ENCODE peak calls at places on chromosomes 16 and 17, in ten cellular contexts. P is AG04450, C is A549, K is adrenal gland, E is thoracic aorta, Q is Peyer's patch, Z is IMR-90, O is endodermal cell, D is fibroblast of pulmonary artery, V is astrocyte of the spinal cord. J is an unnamed sample.

GRCh38 chr17:19744922-19745757 is 3.0 kb downstream of the ALDH3A1 start:
- DNase-seq in P (no peak), C (peak; percentile 75), K (peak; percentile 90), E (peak; percentile 73), Q (peak; percentile 95), Z (peak; percentile 55), O (peak; percentile 100), D (peak; percentile 75), V (peak; percentile 73), J (peak; percentile 35)

GRCh38 chr17:46865100-46865499 is 13.7 kb downstream of the WNT9B start:
- DNase-seq in P (peak; percentile 6), C (no peak), K (no peak), E (no peak), Q (no peak), Z (peak; percentile 38), O (peak; percentile 74), D (no peak), V (peak; percentile 28), J (no peak)

GRCh38 chr17:50443492-50444051 is 17.6 kb downstream of the ACSF2 start:
- DNase-seq in P (no peak), C (no peak), K (no peak), E (no peak), Q (peak; percentile 34), Z (peak; percentile 19), O (no peak), D (peak; percentile 27), V (no peak), J (no peak)

GRCh38 chr16:82630688-82631087 is 3.9 kb downstream of the CDH13 start:
- DNase-seq in P (no peak), C (no peak), K (no peak), E (no peak), Q (no peak), Z (peak; percentile 60), O (no peak), D (peak; percentile 62), V (peak; percentile 66), J (no peak)

GRCh38 chr17:80362428-80363119 is 52.4 kb upstream of the ENDOV start:
- DNase-seq in P (no peak), C (no peak), K (peak; percentile 79), E (no peak), Q (peak; percentile 14), Z (peak; percentile 83), O (no peak), D (peak; percentile 70), V (peak; percentile 21), J (no peak)

GRCh38 chr16:81198635-81199034 is 39.9 kb upstream of the BCO1 start:
- DNase-seq in P (no peak), C (no peak), K (no peak), E (no peak), Q (no peak), Z (no peak), O (no peak), D (peak; percentile 10), V (no peak), J (no peak)

GRCh38 chr16:47110939-47111338 is 32.8 kb downstream of the NETO2 start:
- DNase-seq in P (no peak), C (peak; percentile 21), K (no peak), E (no peak), Q (no peak), Z (no peak), O (no peak), D (peak; percentile 8), V (no peak), J (no peak)

GRCh38 chr17:45289316-45290268 is 27.2 kb downstream of the MAP3K14 start:
- DNase-seq in P (no peak), C (no peak), K (peak; percentile 61), E (no peak), Q (peak; percentile 50), Z (no peak), O (peak; percentile 48), D (no peak), V (no peak), J (no peak)

GRCh38 chr16:15690296-15690695 is 40.3 kb downstream of the NDE1 start:
- DNase-seq in P (no peak), C (no peak), K (no peak), E (peak; percentile 21), Q (no peak), Z (peak; percentile 61), O (no peak), D (no peak), V (peak; percentile 56), J (no peak)

GRCh38 chr16:85284138-85284897 is 172.0 kb upstream of the CIBAR2 start:
- DNase-seq in P (no peak), C (no peak), K (no peak), E (no peak), Q (no peak), Z (no peak), O (no peak), D (no peak), V (no peak), J (no peak)

GRCh38 chr17:79707931-79708891 is 22.5 kb upstream of the ENPP7 start:
- DNase-seq in P (no peak), C (peak; percentile 71), K (no peak), E (no peak), Q (peak; percentile 65), Z (peak; percentile 38), O (peak; percentile 92), D (peak; percentile 55), V (peak; percentile 30), J (peak; percentile 15)

GRCh38 chr17:72766761-72767356 is 325.6 kb downstream of the SLC39A11 start:
- DNase-seq in P (no peak), C (no peak), K (no peak), E (no peak), Q (no peak), Z (no peak), O (no peak), D (no peak), V (no peak), J (no peak)

GRCh38 chr17:72684405-72685020 is 408.0 kb downstream of the SLC39A11 start:
- DNase-seq in P (no peak), C (peak; percentile 59), K (no peak), E (no peak), Q (no peak), Z (no peak), O (no peak), D (no peak), V (no peak), J (no peak)

GRCh38 chr17:72056727-72057290 is 64.0 kb upstream of the SOX9 start:
- DNase-seq in P (no peak), C (no peak), K (no peak), E (no peak), Q (no peak), Z (no peak), O (peak; percentile 74), D (no peak), V (no peak), J (no peak)

GRCh38 chr16:69845181-69845580 is 83.0 kb downstream of the WWP2 start:
- DNase-seq in P (no peak), C (no peak), K (no peak), E (no peak), Q (no peak), Z (peak; percentile 45), O (no peak), D (no peak), V (no peak), J (no peak)

GRCh38 chr16:69847643-69848042 is 85.5 kb downstream of the WWP2 start:
- DNase-seq in P (no peak), C (no peak), K (no peak), E (no peak), Q (no peak), Z (no peak), O (no peak), D (no peak), V (no peak), J (no peak)

GRCh38 chr16:69851491-69852240 is 89.5 kb downstream of the WWP2 start:
- DNase-seq in P (no peak), C (no peak), K (no peak), E (no peak), Q (no peak), Z (peak; percentile 61), O (no peak), D (peak; percentile 16), V (no peak), J (no peak)

GRCh38 chr16:69852815-69853214 is 90.7 kb downstream of the WWP2 start:
- DNase-seq in P (no peak), C (no peak), K (no peak), E (no peak), Q (no peak), Z (no peak), O (no peak), D (no peak), V (no peak), J (no peak)

GRCh38 chr16:69848635-69849545 is 86.8 kb downstream of the WWP2 start:
- DNase-seq in P (peak; percentile 84), C (no peak), K (peak; percentile 96), E (peak; percentile 93), Q (peak; percentile 66), Z (peak; percentile 96), O (no peak), D (peak; percentile 92), V (peak; percentile 92), J (peak; percentile 74)
- TF ChIP-seq CTCF in P (no peak), C (no peak), K (peak; percentile 6), E (no peak), Q (no peak), Z (peak; percentile 23), O (peak; percentile 17), D (peak; percentile 14), V (peak; percentile 17), J (peak; percentile 20)

GRCh38 chr16:24541534-24541933 is 2.2 kb downstream of the RBBP6 start:
- DNase-seq in P (no peak), C (no peak), K (no peak), E (no peak), Q (no peak), Z (no peak), O (no peak), D (no peak), V (peak; percentile 20), J (no peak)
- H3K4me3 ChIP-seq in P (peak overlapping the region; percentile 92), C (peak overlapping the region; percentile 92), K (peak overlapping the region; percentile 71), E (peak overlapping the region; percentile 87), Q (peak overlapping the region; percentile 97), Z (peak overlapping the region; percentile 86), O (peak overlapping the region; percentile 100), D (peak overlapping the region; percentile 94), V (peak overlapping the region; percentile 89), J (peak overlapping the region; percentile 93)

GRCh38 chr17:51734462-51734861 is 424.1 kb downstream of the CA10 start:
- DNase-seq in P (no peak), C (no peak), K (no peak), E (no peak), Q (no peak), Z (no peak), O (peak; percentile 85), D (no peak), V (no peak), J (no peak)
- TF ChIP-seq CTCF in P (no peak), C (no peak), K (peak; percentile 29), E (peak; percentile 54), Q (no peak), Z (no peak), O (peak; percentile 88), D (peak; percentile 13), V (peak; percentile 30), J (peak; percentile 36)

DNA sequence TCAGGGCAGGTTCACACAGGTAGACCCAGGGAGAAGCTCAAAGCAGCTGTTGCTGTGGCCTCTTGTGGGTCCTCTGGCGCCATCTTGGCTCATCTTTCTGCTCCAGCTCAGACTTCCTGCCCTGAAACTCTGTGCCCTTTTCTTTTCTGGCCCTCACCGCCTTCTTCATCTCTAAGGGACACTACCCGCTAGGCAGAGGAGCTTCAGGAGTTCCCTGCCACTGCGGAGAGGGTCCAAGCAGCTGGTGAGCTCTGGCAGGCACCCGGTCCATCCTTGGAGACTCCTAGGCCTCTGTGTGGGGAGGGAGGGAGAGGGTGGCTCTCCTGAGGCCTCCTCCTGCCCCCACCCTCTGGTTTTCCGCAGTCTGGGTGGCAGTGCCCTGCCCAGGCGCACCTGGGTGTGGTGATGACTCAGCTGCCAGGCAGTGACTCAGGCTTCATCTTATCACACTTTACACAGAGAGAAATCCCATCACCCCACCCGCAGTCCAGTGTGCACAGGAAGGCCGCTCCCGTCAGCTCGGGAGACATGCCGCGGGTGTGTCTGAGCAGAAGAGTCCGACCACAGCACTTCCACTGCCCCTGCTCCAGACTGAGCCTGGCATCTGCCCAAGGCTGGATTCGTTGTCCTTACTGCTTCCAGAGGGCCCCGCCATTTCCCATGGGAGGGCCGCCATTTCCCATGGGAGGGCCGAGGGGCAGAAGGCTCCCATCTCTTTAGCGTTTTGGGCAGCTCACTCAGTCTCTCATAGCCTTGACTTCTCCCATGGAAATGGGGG is 7.3 kb downstream of the NT5C start:
- DNase-seq in P (no peak), C (peak; percentile 99), K (peak; percentile 90), E (no peak), Q (peak; percentile 96), Z (peak; percentile 18), O (no peak), D (peak; percentile 72), V (peak; percentile 67), J (no peak)
- H3K4me3 ChIP-seq in P (no peak overlapping the region), C (peak overlapping the region; percentile 31), K (no peak overlapping the region), E (no peak overlapping the region), Q (peak overlapping the region; percentile 5), Z (no peak overlapping the region), O (no peak overlapping the region), D (no peak overlapping the region), V (no peak overlapping the region), J (no peak overlapping the region)

J was measured in astrocyte of the cerebellum.